ENCODE peak calls at places on chromosome 15, in ten cellular contexts. B, X, Q, Y, R, I, W, N, H and L are unnamed samples.

GRCh38 chr15:31148622-31149505 is 47.3 kb upstream of the TRPM1 start:
- DNase-seq in B (no peak), X (no peak), Q (no peak), Y (no peak), R (no peak), I (no peak), W (no peak), N (no peak), H (no peak), L (no peak)

GRCh38 chr15:74664028-74664616 is 31.7 kb downstream of the EDC3 start:
- DNase-seq in B (peak), X (no peak), Q (peak), Y (no peak), R (peak), I (peak), W (peak), N (peak), H (no peak), L (peak)

GRCh38 chr15:67372563-67372962 is 118.0 kb downstream of the IQCH start:
- DNase-seq in B (no peak), X (no peak), Q (no peak), Y (no peak), R (no peak), I (no peak), W (peak), N (no peak), H (no peak), L (no peak)

GRCh38 chr15:101413239-101413638 is 76.3 kb downstream of the PCSK6 start:
- DNase-seq in B (no peak), X (no peak), Q (no peak), Y (no peak), R (no peak), I (no peak), W (no peak), N (no peak), H (no peak), L (no peak)

GRCh38 chr15:67834249-67834592 is 5.6 kb downstream of the RNU6-1 start:
- DNase-seq in B (no peak), X (no peak), Q (no peak), Y (no peak), R (no peak), I (no peak), W (no peak), N (no peak), H (no peak), L (no peak)

GRCh38 chr15:35142578-35142977 is 57.5 kb upstream of the NANOGP8 start:
- DNase-seq in B (no peak), X (no peak), Q (no peak), Y (no peak), R (no peak), I (no peak), W (peak), N (no peak), H (no peak), L (peak)

GRCh38 chr15:101063212-101063611 is 144.1 kb downstream of the LRRK1 start:
- DNase-seq in B (no peak), X (no peak), Q (no peak), Y (no peak), R (no peak), I (peak), W (no peak), N (no peak), H (no peak), L (no peak)

GRCh38 chr15:48447657-48448056 is 116.4 kb downstream of the DUT start:
- DNase-seq in B (no peak), X (no peak), Q (no peak), Y (no peak), R (peak), I (no peak), W (peak), N (no peak), H (no peak), L (peak)

GRCh38 chr15:45377630-45378148 is 655 bp downstream of the GATM start:
- DNase-seq in B (peak), X (peak), Q (peak), Y (no peak), R (no peak), I (peak), W (no peak), N (peak), H (peak), L (no peak)

GRCh38 chr15:76185716-76186115 is 125.6 kb downstream of the ETFA start:
- DNase-seq in B (no peak), X (no peak), Q (no peak), Y (peak), R (peak), I (no peak), W (peak), N (no peak), H (peak), L (peak)

GRCh38 chr15:90232196-90232595 is 1.5 kb downstream of the CIB1 start:
- DNase-seq in B (no peak), X (peak), Q (no peak), Y (no peak), R (no peak), I (no peak), W (no peak), N (no peak), H (no peak), L (no peak)
- H3K4me3 ChIP-seq in B (no peak), X (no peak), Q (no peak), Y (no peak), R (no peak), I (no peak), W (no peak), N (peak), H (no peak), L (peak)

DNA sequence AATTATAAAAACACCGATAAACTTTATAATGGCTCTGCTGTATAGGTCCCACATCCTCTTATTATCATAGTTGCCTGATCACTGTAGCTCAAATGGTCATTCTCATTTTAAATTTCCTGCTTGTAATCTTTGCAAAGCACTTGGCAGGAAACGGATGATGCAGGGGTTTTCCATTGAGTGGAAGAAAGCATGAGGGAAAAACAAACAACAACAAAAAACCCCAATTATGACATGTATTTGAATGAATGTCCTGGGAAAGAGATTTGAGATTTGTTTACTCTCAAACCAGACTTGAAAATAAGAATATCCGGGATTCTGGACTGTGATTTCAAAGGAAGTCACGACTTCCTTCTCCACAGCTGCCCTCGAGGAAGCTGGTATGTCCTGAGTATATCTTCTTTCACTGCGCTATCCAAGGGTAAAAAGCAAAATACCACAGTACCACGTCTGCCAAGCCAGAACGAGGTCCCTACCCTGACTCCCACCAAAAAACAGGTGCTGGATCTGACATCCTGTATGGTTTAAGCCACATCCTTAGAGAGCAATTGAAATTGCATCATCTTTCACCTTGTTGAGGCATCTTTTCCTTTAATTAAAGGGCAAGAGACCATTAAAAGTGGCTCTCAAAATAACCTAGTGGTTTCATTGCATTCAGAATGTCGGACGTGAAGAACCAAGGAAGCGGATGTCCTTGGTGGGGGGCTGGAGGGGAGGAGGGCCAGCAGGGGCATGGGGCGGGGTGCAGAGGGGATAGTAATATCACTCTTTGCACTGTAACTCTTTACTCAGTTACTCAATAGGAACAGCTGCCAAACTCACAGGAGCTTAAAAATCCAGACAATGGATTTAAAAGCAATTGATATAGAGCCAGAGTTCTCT is 13.5 kb upstream of the TIPIN start:
- DNase-seq in B (no peak), X (no peak), Q (no peak), Y (no peak), R (no peak), I (no peak), W (peak), N (no peak), H (no peak), L (peak)
- H3K4me3 ChIP-seq in B (peak), X (no peak), Q (peak), Y (no peak), R (peak), I (no peak), W (peak), N (peak), H (no peak), L (peak)

DNA sequence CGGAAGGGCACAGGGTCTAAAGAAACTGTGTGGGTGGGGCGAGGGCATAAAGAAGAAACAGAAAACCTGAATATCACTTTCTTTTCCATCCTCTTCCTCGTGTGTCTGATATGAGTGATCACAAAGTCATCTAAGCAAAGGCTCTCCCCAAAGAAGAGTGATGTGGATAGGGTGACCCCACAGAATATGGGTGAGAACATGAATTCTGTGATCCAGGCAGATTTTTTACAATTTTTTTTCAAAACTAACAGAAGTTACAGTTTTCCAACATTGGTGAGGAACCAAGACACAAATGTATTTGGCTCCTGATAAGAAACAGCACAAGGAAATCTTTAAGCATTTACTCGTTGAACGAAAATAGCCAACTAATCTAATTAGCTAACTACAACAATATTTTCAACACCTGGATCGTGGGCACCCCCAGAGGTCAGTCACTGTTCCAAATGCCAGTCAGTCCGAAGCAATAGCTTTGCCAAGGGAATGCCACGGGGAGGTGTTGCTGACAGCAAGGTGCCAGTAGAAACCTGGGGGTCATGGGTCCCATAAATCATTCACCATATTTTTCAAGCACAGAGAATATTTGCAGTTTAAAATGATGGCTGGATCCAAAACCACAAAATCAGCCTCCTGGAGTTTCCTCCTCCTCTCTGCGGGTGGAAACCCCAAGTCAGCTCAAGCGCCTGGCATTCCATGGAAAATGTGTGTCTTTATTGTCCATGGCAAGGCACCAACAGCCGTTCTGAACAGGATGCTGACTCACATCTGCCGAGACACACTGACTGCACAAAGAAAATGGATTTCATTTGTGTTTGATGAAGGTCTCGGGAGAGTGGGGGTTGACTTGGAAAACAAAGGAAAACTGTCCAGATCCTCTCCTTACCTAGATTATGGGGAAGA is 26.7 kb downstream of the ANXA2 start:
- DNase-seq in B (peak), X (peak), Q (no peak), Y (no peak), R (peak), I (peak), W (peak), N (peak), H (no peak), L (peak)
- H3K4me3 ChIP-seq in B (peak), X (no peak), Q (no peak), Y (no peak), R (peak), I (no peak), W (peak), N (no peak), H (no peak), L (peak)

GRCh38 chr15:39181901-39182300 is 399.0 kb upstream of the THBS1 start:
- DNase-seq in B (no peak), X (no peak), Q (no peak), Y (no peak), R (no peak), I (no peak), W (no peak), N (no peak), H (no peak), L (peak)
- H3K4me3 ChIP-seq in B (no peak), X (no peak), Q (no peak), Y (no peak), R (no peak), I (no peak), W (no peak), N (no peak), H (no peak), L (no peak)